ENCODE peak calls at places on chromosomes 2 and 18, in ten cellular contexts. L is colonic mucosa, D is GM06990, C is IMR-90, W is heart left ventricle, U is fibroblast of pulmonary artery, R is stomach, Y is heart right ventricle, O is tibial artery, S is ovary. H is an unnamed sample.

GRCh38 chr18:69282371-69282770 is 118.3 kb upstream of the DOK6 start:
- DNase-seq in L (no peak), D (no peak), C (no peak), W (no peak), U (no peak), R (no peak), Y (no peak), O (no peak), S (no peak), H (no peak)

GRCh38 chr18:26017929-26018328 is 72.5 kb downstream of the SS18 start:
- DNase-seq in L (no peak), D (no peak), C (no peak), W (no peak), U (no peak), R (no peak), Y (no peak), O (no peak), S (no peak), H (no peak)

GRCh38 chr2:226730487-226730886 is 69.1 kb downstream of the IRS1 start:
- DNase-seq in L (no peak), D (no peak), C (peak; percentile 54), W (no peak), U (peak; percentile 28), R (no peak), Y (no peak), O (no peak), S (no peak), H (peak; percentile 50)

GRCh38 chr2:54902763-54903162 is 147.5 kb downstream of the RTN4 start:
- DNase-seq in L (no peak), D (no peak), C (no peak), W (no peak), U (no peak), R (no peak), Y (no peak), O (no peak), S (no peak), H (no peak)

GRCh38 chr2:150410809-150411208 is 76.7 kb downstream of the RND3 start:
- DNase-seq in L (no peak), D (no peak), C (peak; percentile 49), W (no peak), U (peak; percentile 71), R (no peak), Y (no peak), O (no peak), S (no peak), H (peak; percentile 74)

GRCh38 chr2:238264072-238264460 is 24.2 kb upstream of the HES6 start:
- DNase-seq in L (peak; percentile 54), D (no peak), C (no peak), W (peak; percentile 49), U (no peak), R (no peak), Y (no peak), O (no peak), S (no peak), H (no peak)

GRCh38 chr2:204670124-204670523 is 124.8 kb downstream of the PARD3B start:
- DNase-seq in L (peak; percentile 18), D (no peak), C (peak; percentile 12), W (no peak), U (no peak), R (peak; percentile 44), Y (no peak), O (no peak), S (no peak), H (no peak)

GRCh38 chr2:32375228-32375892 is 18.5 kb downstream of the BIRC6 start:
- DNase-seq in L (no peak), D (no peak), C (no peak), W (no peak), U (no peak), R (no peak), Y (no peak), O (no peak), S (no peak), H (no peak)

GRCh38 chr18:57003342-57003741 is 143.5 kb upstream of the BOD1L2 start:
- DNase-seq in L (no peak), D (no peak), C (no peak), W (no peak), U (no peak), R (no peak), Y (no peak), O (no peak), S (no peak), H (no peak)

GRCh38 chr2:157178865-157179264 is 78.6 kb upstream of the GALNT5 start:
- DNase-seq in L (no peak), D (no peak), C (no peak), W (no peak), U (no peak), R (no peak), Y (no peak), O (no peak), S (no peak), H (no peak)
- TF ChIP-seq CTCF in L (no peak), D (peak; percentile 32), C (peak; percentile 10), W (no peak), U (peak; percentile 23), R (no peak), Y (no peak), O (no peak), S (no peak), H (peak; percentile 17)

GRCh38 chr2:59254279-59254678 is 1013.2 kb upstream of the FANCL start:
- DNase-seq in L (no peak), D (no peak), C (no peak), W (no peak), U (no peak), R (no peak), Y (no peak), O (no peak), S (no peak), H (no peak)

GRCh38 chr2:59259913-59260312 is 1018.8 kb upstream of the FANCL start:
- DNase-seq in L (no peak), D (no peak), C (no peak), W (no peak), U (no peak), R (no peak), Y (no peak), O (no peak), S (no peak), H (no peak)

DNA sequence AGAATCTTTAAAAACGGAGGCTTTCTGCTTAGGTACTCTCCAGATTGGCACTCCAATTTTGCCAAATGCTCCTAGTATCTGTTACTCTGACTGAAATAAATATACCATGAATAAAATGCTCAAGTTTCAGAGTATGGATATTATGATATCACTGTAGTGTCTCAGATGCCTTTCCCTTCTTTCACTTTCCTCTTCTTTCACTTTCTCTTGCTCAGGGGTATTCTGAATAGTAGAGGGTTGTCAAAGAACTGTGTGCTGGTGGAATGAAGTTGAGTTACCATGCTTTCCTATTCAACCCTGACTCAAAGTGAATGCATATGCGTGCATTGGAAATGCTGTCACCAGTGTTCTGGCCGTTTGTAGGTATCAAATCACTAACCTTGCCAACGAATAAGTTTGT is 1015.2 kb upstream of the FANCL start:
- DNase-seq in L (no peak), D (no peak), C (no peak), W (no peak), U (no peak), R (no peak), Y (no peak), O (no peak), S (no peak), H (no peak)
- TF ChIP-seq CTCF in L (no peak), D (no peak), C (no peak), W (no peak), U (no peak), R (no peak), Y (no peak), O (no peak), S (no peak), H (no peak)

DNA sequence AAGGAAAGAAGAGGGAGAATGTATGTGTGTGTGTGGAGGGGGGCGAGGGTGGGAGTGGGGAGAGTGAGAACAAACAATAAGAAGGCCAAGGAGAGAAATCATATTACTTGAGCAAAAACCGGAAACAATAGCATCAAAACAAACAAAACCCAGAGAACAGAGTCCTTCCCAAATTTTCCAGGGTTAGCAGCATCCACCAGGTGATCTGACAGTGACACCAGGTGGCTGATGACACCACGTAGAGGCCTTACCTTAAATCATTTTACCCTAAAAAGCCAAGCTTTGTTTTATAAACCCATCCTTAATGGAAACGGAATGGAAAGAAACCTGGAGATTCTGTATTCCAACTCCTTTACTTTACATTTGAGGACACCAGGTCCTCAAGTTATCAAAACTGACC is 42.9 kb downstream of the CDCA7 start:
- DNase-seq in L (no peak), D (no peak), C (no peak), W (no peak), U (no peak), R (no peak), Y (no peak), O (no peak), S (no peak), H (no peak)
- TF ChIP-seq CTCF in L (peak; percentile 16), D (peak; percentile 19), C (no peak), W (no peak), U (no peak), R (no peak), Y (no peak), O (no peak), S (no peak), H (no peak)

GRCh38 chr2:49265471-49265870 is 111.2 kb upstream of the FSHR start:
- DNase-seq in L (no peak), D (no peak), C (no peak), W (no peak), U (no peak), R (no peak), Y (no peak), O (no peak), S (no peak), H (no peak)

GRCh38 chr2:49259926-49260325 is 105.6 kb upstream of the FSHR start:
- DNase-seq in L (no peak), D (no peak), C (no peak), W (no peak), U (peak; percentile 72), R (no peak), Y (no peak), O (no peak), S (no peak), H (no peak)

GRCh38 chr2:49261791-49262190 is 107.5 kb upstream of the FSHR start:
- DNase-seq in L (no peak), D (no peak), C (no peak), W (no peak), U (no peak), R (no peak), Y (no peak), O (no peak), S (no peak), H (no peak)

GRCh38 chr2:49261021-49261538 is 106.8 kb upstream of the FSHR start:
- DNase-seq in L (no peak), D (no peak), C (no peak), W (no peak), U (no peak), R (no peak), Y (no peak), O (no peak), S (no peak), H (no peak)

DNA sequence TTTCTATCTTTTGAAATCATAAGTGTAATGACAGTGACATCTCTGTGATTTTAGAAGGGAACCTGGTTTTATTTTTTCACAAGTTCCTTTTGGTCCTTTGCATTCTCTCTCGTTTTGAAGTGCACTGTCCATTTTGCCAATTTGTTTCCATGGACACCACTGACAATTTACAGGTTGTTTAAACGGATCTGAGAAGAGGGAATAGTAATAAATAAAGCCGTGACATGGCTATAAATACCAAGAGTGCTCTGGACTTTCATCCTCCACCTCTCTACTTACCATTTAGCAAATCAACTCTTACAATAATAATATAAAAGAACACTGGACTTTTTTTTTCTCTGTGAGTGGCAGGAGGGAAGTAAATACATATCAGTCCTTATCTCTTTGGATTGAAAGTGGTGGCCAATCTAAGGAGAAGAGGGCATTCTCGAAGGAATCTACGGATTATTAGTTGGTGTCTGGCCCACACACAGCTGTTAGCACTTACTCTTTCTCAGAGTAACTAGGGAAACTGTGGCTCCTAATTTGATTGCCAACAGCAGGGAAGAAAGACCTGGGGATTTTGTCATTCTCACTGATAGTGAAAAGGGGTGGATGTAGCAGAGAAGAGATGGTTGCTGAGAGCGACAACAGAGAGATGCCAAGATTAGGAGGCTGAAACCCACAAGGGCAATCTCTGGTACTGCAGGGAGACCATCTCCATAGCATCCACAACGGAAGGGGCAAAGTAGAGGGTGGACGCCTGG is 108.7 kb upstream of the FSHR start:
- DNase-seq in L (no peak), D (no peak), C (no peak), W (no peak), U (no peak), R (no peak), Y (no peak), O (no peak), S (no peak), H (no peak)
- TF ChIP-seq CTCF in L (no peak), D (no peak), C (no peak), W (no peak), U (no peak), R (no peak), Y (no peak), O (no peak), S (no peak), H (no peak)

H was measured in cardiac fibroblast.